ENCODE peak calls at places on chromosome 2, in five cellular contexts. One of them, this sample, is unnamed.

GRCh38 chr2:86788172-86788571 is 2.5 kb downstream of the CD8A start:
- DNase-seq in mucosa of descending colon: no peak
- DNase-seq in astrocyte: no peak
- DNase-seq in NCI-H1694 treated with DMSO at 0.1 percent for 48 hours: no peak
- DNase-seq in iPS-NIHi11: no peak
- DNase-seq in this sample: peak

GRCh38 chr2:239662413-239663120 is 261.7 kb upstream of the HDAC4 start:
- DNase-seq in astrocyte: no peak
- DNase-seq in mucosa of descending colon: no peak
- DNase-seq in NCI-H1694 treated with DMSO at 0.1 percent for 48 hours: no peak
- DNase-seq in iPS-NIHi11: no peak
- DNase-seq in this sample: no peak

GRCh38 chr2:59462418-59463197 is 1090.8 kb downstream of the BCL11A start:
- DNase-seq in iPS-NIHi11: no peak
- DNase-seq in mucosa of descending colon: no peak
- DNase-seq in NCI-H1694 treated with DMSO at 0.1 percent for 48 hours: no peak
- DNase-seq in astrocyte: no peak
- DNase-seq in this sample: no peak

GRCh38 chr2:189218236-189218635 is 38.7 kb upstream of the COL5A2 start:
- DNase-seq in mucosa of descending colon: no peak
- DNase-seq in iPS-NIHi11: no peak
- DNase-seq in NCI-H1694 treated with DMSO at 0.1 percent for 48 hours: no peak
- DNase-seq in astrocyte: no peak
- DNase-seq in this sample: no peak

GRCh38 chr2:105800036-105800755 is 55.5 kb downstream of the NCK2 start:
- DNase-seq in astrocyte: no peak
- DNase-seq in iPS-NIHi11: no peak
- DNase-seq in NCI-H1694 treated with DMSO at 0.1 percent for 48 hours: no peak
- DNase-seq in mucosa of descending colon: no peak
- DNase-seq in this sample: no peak

GRCh38 chr2:232485333-232485756 is 2.3 kb downstream of the ECEL1 start:
- DNase-seq in NCI-H1694 treated with DMSO at 0.1 percent for 48 hours: no peak
- DNase-seq in mucosa of descending colon: peak
- DNase-seq in astrocyte: no peak
- DNase-seq in iPS-NIHi11: no peak
- DNase-seq in this sample: no peak

GRCh38 chr2:203646266-203646864 is 60.1 kb upstream of the CD28 start:
- DNase-seq in iPS-NIHi11: no peak
- DNase-seq in mucosa of descending colon: peak
- DNase-seq in NCI-H1694 treated with DMSO at 0.1 percent for 48 hours: no peak
- DNase-seq in astrocyte: no peak
- DNase-seq in this sample: no peak

GRCh38 chr2:113077921-113078320 is 10.2 kb downstream of the IL1F10 start:
- DNase-seq in NCI-H1694 treated with DMSO at 0.1 percent for 48 hours: no peak
- DNase-seq in mucosa of descending colon: no peak
- DNase-seq in iPS-NIHi11: no peak
- DNase-seq in astrocyte: peak
- DNase-seq in this sample: no peak

GRCh38 chr2:145692971-145693478 is 1173.1 kb upstream of the ZEB2 start:
- DNase-seq in mucosa of descending colon: no peak
- DNase-seq in astrocyte: peak
- DNase-seq in iPS-NIHi11: no peak
- DNase-seq in NCI-H1694 treated with DMSO at 0.1 percent for 48 hours: peak
- DNase-seq in this sample: no peak

GRCh38 chr2:205054789-205055188 is 509.5 kb downstream of the PARD3B start:
- DNase-seq in iPS-NIHi11: no peak
- DNase-seq in astrocyte: no peak
- DNase-seq in NCI-H1694 treated with DMSO at 0.1 percent for 48 hours: no peak
- DNase-seq in mucosa of descending colon: no peak
- DNase-seq in this sample: no peak

GRCh38 chr2:14492920-14493503 is 139.5 kb upstream of the LRATD1 start:
- DNase-seq in iPS-NIHi11: no peak
- DNase-seq in NCI-H1694 treated with DMSO at 0.1 percent for 48 hours: no peak
- DNase-seq in mucosa of descending colon: no peak
- DNase-seq in astrocyte: peak
- DNase-seq in this sample: no peak

This sample was measured in hippocampal formation.